ENCODE peak calls at places on chromosome 15, in seven cellular contexts. U is brain microvascular endothelial cell, M is GM23248, A is esophagus squamous epithelium, X is body of pancreas, Q is stomach, N is left lung. B is an unnamed sample.

GRCh38 chr15:77543159-77543882 is 89.4 kb downstream of the LINGO1 start:
- DNase-seq in U (peak; percentile 65), M (peak; percentile 94), A (peak; percentile 24), X (peak; percentile 91), Q (peak; percentile 90), N (peak; percentile 92), B (peak; percentile 85)

GRCh38 chr15:44738340-44738984 is 2.1 kb downstream of the TRIM69 start:
- DNase-seq in U (no peak), M (peak; percentile 60), A (no peak), X (no peak), Q (no peak), N (no peak), B (no peak)

GRCh38 chr15:67521770-67522568 is 1.0 kb downstream of the C15orf61 start:
- DNase-seq in U (no peak), M (peak; percentile 86), A (no peak), X (no peak), Q (no peak), N (no peak), B (peak; percentile 21)

GRCh38 chr15:38709196-38709595 is 144.6 kb upstream of the RASGRP1 start:
- DNase-seq in U (no peak), M (no peak), A (no peak), X (no peak), Q (no peak), N (no peak), B (no peak)

GRCh38 chr15:91873133-91873526 is 19.6 kb downstream of the SLCO3A1 start:
- DNase-seq in U (no peak), M (no peak), A (no peak), X (no peak), Q (no peak), N (no peak), B (no peak)

GRCh38 chr15:100097342-100097899 is 244.4 kb downstream of the ADAMTS17 start:
- DNase-seq in U (no peak), M (no peak), A (no peak), X (no peak), Q (no peak), N (no peak), B (no peak)

GRCh38 chr15:58987501-58988010 is at the start of gene RNF111:
- DNase-seq in U (peak; percentile 95), M (peak; percentile 98), A (peak; percentile 68), X (peak; percentile 89), Q (peak; percentile 90), N (peak; percentile 92), B (peak; percentile 95)

GRCh38 chr15:57025264-57025939 is 107.0 kb downstream of the TCF12 start:
- DNase-seq in U (no peak), M (peak; percentile 61), A (no peak), X (no peak), Q (no peak), N (no peak), B (no peak)

GRCh38 chr15:69000725-69001503 is 13.6 kb upstream of the NOX5 start:
- DNase-seq in U (no peak), M (no peak), A (no peak), X (no peak), Q (no peak), N (no peak), B (no peak)

GRCh38 chr15:74396146-74396438 is 28.6 kb upstream of the CYP11A1 start:
- DNase-seq in U (no peak), M (peak; percentile 38), A (no peak), X (no peak), Q (no peak), N (no peak), B (no peak)

GRCh38 chr15:48373855-48374421 is 42.7 kb downstream of the DUT start:
- DNase-seq in U (peak; percentile 89), M (peak; percentile 95), A (no peak), X (no peak), Q (no peak), N (peak; percentile 72), B (peak; percentile 78)

GRCh38 chr15:57313134-57313483 is 63.2 kb upstream of the CGNL1 start:
- DNase-seq in U (no peak), M (no peak), A (no peak), X (no peak), Q (no peak), N (no peak), B (no peak)

GRCh38 chr15:96296264-96296663 is 34.2 kb upstream of the NR2F2 start:
- DNase-seq in U (peak; percentile 94), M (peak; percentile 56), A (no peak), X (no peak), Q (no peak), N (no peak), B (peak; percentile 9)

GRCh38 chr15:57144448-57144847 is 226.0 kb downstream of the TCF12 start:
- DNase-seq in U (no peak), M (no peak), A (no peak), X (no peak), Q (no peak), N (no peak), B (no peak)

GRCh38 chr15:100762913-100763627 is 116.6 kb upstream of the ALDH1A3 start:
- DNase-seq in U (no peak), M (no peak), A (no peak), X (no peak), Q (no peak), N (no peak), B (no peak)

GRCh38 chr15:90099072-90099867 is 3.0 kb downstream of the IDH2 start:
- DNase-seq in U (no peak), M (no peak), A (no peak), X (no peak), Q (no peak), N (no peak), B (no peak)

GRCh38 chr15:65244638-65245037 is 33.4 kb upstream of the CILP start:
- DNase-seq in U (no peak), M (no peak), A (no peak), X (no peak), Q (no peak), N (no peak), B (no peak)

GRCh38 chr15:68054658-68055223 is 626 bp downstream of the PIAS1 start:
- DNase-seq in U (peak; percentile 9), M (peak; percentile 69), A (no peak), X (peak; percentile 50), Q (peak; percentile 49), N (peak; percentile 92), B (peak; percentile 55)

GRCh38 chr15:50828610-50829206 is 63.2 kb upstream of the SPPL2A start:
- DNase-seq in U (peak; percentile 90), M (peak; percentile 95), A (no peak), X (no peak), Q (no peak), N (no peak), B (peak; percentile 57)

GRCh38 chr15:92801412-92801773 is 98.7 kb upstream of the CHD2 start:
- DNase-seq in U (peak; percentile 84), M (peak; percentile 91), A (no peak), X (no peak), Q (no peak), N (no peak), B (peak; percentile 89)

GRCh38 chr15:39501366-39501765 is 79.5 kb upstream of the THBS1 start:
- DNase-seq in U (no peak), M (no peak), A (no peak), X (no peak), Q (no peak), N (no peak), B (no peak)

GRCh38 chr15:52010633-52011595 is 8.1 kb upstream of the MAPK6 start:
- DNase-seq in U (peak; percentile 88), M (peak; percentile 95), A (no peak), X (no peak), Q (peak; percentile 71), N (no peak), B (peak; percentile 83)

GRCh38 chr15:98966036-98966787 is 41.4 kb downstream of the PGPEP1L start:
- DNase-seq in U (no peak), M (peak; percentile 21), A (no peak), X (no peak), Q (no peak), N (no peak), B (no peak)

GRCh38 chr15:72033711-72034110 is 84.2 kb downstream of the MYO9A start:
- DNase-seq in U (peak; percentile 25), M (peak; percentile 24), A (no peak), X (no peak), Q (no peak), N (no peak), B (no peak)

GRCh38 chr15:66210684-66211083 is 42.9 kb downstream of the MEGF11 start:
- DNase-seq in U (no peak), M (no peak), A (no peak), X (no peak), Q (no peak), N (no peak), B (no peak)

DNA sequence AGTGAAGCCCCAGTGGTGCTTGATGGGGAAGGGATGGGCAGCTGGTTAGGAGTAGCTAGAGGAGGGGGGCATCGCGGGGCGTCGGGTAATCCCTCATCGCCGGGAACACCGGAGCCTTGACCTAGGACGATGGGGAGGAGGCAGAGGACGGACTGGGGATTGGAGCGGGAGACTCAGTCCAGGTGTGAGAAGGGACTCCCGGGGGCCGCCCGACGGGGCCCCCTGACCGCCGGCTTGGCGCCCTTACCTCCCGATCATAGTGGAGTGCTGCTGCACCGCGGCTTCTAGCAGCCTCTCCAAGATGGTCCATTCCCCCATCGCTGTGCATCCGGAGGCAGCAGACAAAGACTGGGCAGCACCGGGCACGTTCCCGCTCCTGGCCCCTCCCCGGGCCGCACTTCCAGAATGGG is 622 bp downstream of the GJD2 start:
- DNase-seq in U (no peak), M (no peak), A (no peak), X (no peak), Q (no peak), N (peak; percentile 46), B (no peak)
- H3K4me3 ChIP-seq in U (no peak overlapping the region), M (no peak overlapping the region), A (no peak overlapping the region), X (no peak overlapping the region), Q (no peak overlapping the region), N (no peak overlapping the region), B (no peak overlapping the region)

DNA sequence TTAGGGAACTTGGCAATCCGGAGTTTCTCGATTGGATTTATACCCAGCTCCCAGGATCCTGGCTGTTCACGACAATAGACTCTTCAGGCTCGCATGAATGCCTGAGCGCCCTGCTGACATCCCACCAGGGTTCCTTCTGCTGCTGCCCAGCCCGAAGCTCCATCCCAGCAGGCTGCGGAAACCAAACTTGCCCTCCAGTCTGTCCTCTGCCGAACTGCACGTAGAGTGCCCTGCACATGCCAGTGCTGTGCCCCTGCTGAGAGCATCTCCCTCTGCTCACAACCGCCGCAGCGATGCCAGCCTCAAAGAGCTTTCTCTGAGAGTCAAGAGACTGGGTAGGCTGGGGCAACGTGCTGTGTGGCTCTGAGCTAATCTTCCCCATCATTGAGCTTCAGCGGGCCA is 6.9 kb downstream of the ADAMTS7 start:
- DNase-seq in U (no peak), M (no peak), A (no peak), X (no peak), Q (no peak), N (no peak), B (no peak)
- H3K4me3 ChIP-seq in U (no peak overlapping the region), M (no peak overlapping the region), A (no peak overlapping the region), X (no peak overlapping the region), Q (no peak overlapping the region), N (no peak overlapping the region), B (no peak overlapping the region)

GRCh38 chr15:84658080-84658787 is at the start of gene NMB:
- DNase-seq in U (peak; percentile 30), M (peak; percentile 89), A (peak; percentile 32), X (peak; percentile 82), Q (peak; percentile 82), N (peak; percentile 94), B (peak; percentile 42)
- H3K4me3 ChIP-seq in U (peak within 1 kb of the TSS; percentile 59), M (peak within 1 kb of the TSS; percentile 67), A (peak within 1 kb of the TSS; percentile 57), X (peak within 1 kb of the TSS; percentile 35), Q (peak within 1 kb of the TSS; percentile 61), N (peak within 1 kb of the TSS; percentile 46), B (no peak within 1 kb of the TSS)

GRCh38 chr15:84750583-84751092 is 2.2 kb downstream of the ZNF592 start:
- DNase-seq in U (no peak), M (no peak), A (no peak), X (no peak), Q (no peak), N (no peak), B (no peak)
- H3K4me3 ChIP-seq in U (no peak overlapping the region), M (peak overlapping the region; percentile 99), A (no peak overlapping the region), X (no peak overlapping the region), Q (peak overlapping the region; percentile 97), N (no peak overlapping the region), B (peak overlapping the region; percentile 95)

B was measured in MG63.